ENCODE peak calls at places on chromosome 19, in four cellular contexts. O is CD4-positive, alpha-beta T cell; I is Calu3; M is activated B cell treated with CpG ODN at 0.5 μM for 24 hours. E is an unnamed sample.

GRCh38 chr19:36093146-36093662 is 17.7 kb upstream of the OVOL3 start:
- DNase-seq in M (no peak), O (no peak), I (no peak), E (no peak)

GRCh38 chr19:33580026-33580644 is 41.6 kb upstream of the CHST8 start:
- DNase-seq in M (no peak), I (peak), O (no peak), E (no peak)

GRCh38 chr19:12202250-12202649 is 39.4 kb downstream of the ZNF136 start:
- DNase-seq in I (no peak), M (peak), O (peak), E (peak)

GRCh38 chr19:38252385-38252784 is 3.8 kb downstream of the PPP1R14A start:
- DNase-seq in O (no peak), M (no peak), I (no peak), E (no peak)

GRCh38 chr19:32971715-32972540 is at the start of the genes CEP89 and FAAP24:
- DNase-seq in O (peak), I (peak), M (peak), E (peak)

GRCh38 chr19:2578391-2578826 is 102.5 kb downstream of the GADD45B start:
- DNase-seq in I (peak), O (no peak), M (no peak), E (no peak)

GRCh38 chr19:36108684-36109083 is 2.3 kb upstream of the OVOL3 start:
- DNase-seq in I (no peak), M (no peak), O (no peak), E (no peak)

GRCh38 chr19:533485-534058 is 2.0 kb downstream of the CDC34 start:
- DNase-seq in M (no peak), O (no peak), I (no peak), E (no peak)

GRCh38 chr19:34711890-34712289 is 22.2 kb upstream of the ZNF181 start:
- DNase-seq in M (no peak), O (no peak), I (no peak), E (no peak)

GRCh38 chr19:51971624-51972023 is 15.0 kb downstream of the ZNF350 start:
- DNase-seq in O (no peak), M (no peak), I (peak), E (no peak)

GRCh38 chr19:42657551-42657950 is 62.8 kb upstream of the CEACAM8 start:
- DNase-seq in O (no peak), I (peak), M (no peak), E (no peak)

GRCh38 chr19:3538965-3539742 is at the start of gene TEKTIP1:
- DNase-seq in M (no peak), O (no peak), I (no peak), E (no peak)

GRCh38 chr19:55544776-55545439 is 435 bp downstream of the SBK3 start:
- DNase-seq in M (no peak), O (no peak), I (peak), E (no peak)

GRCh38 chr19:35474104-35474503 is 16.2 kb downstream of the KRTDAP start:
- DNase-seq in I (no peak), M (no peak), O (no peak), E (no peak)

GRCh38 chr19:18611327-18612050 is 1.2 kb upstream of the TMEM59L start:
- DNase-seq in O (no peak), M (peak), I (no peak), E (no peak)

GRCh38 chr19:4870025-4870700 is 2.7 kb upstream of the PLIN3 start:
- DNase-seq in I (peak), O (no peak), M (no peak), E (no peak)

GRCh38 chr19:45764947-45765346 is 4.1 kb downstream of the SIX5 start:
- DNase-seq in M (no peak), I (no peak), O (no peak), E (no peak)

GRCh38 chr19:1019980-1020867 is 699 bp downstream of the TMEM259 start:
- DNase-seq in M (no peak), O (no peak), I (no peak), E (peak)

GRCh38 chr19:3250675-3251074 is 26.2 kb downstream of the CELF5 start:
- DNase-seq in O (no peak), I (peak), M (no peak), E (peak)

GRCh38 chr19:813359-814107 is 8.2 kb downstream of the PLPPR3 start:
- DNase-seq in I (no peak), O (no peak), M (no peak), E (no peak)

GRCh38 chr19:45150731-45151725 is 9.8 kb downstream of the NKPD1 start:
- DNase-seq in O (no peak), M (no peak), I (no peak), E (no peak)

GRCh38 chr19:39996218-39996810 is 546 bp upstream of the ZNF546 start:
- DNase-seq in M (no peak), I (peak), O (no peak), E (peak)

GRCh38 chr19:15259900-15260299 is 27.7 kb upstream of the EPHX3 start:
- DNase-seq in M (no peak), O (no peak), I (no peak), E (no peak)

GRCh38 chr19:41299755-41300089 is 10.2 kb upstream of the CCDC97 start:
- DNase-seq in I (no peak), M (no peak), O (peak), E (peak)

GRCh38 chr19:50906217-50906616 is 5.0 kb downstream of the KLK4 start:
- DNase-seq in I (peak), M (no peak), O (no peak), E (no peak)
- TF ChIP-seq CTCF in I (peak), M (no peak), O (peak), E (peak)

GRCh38 chr19:17555929-17556813 is 722 bp downstream of the COLGALT1 start:
- DNase-seq in O (no peak), M (no peak), I (peak), E (no peak)
- TF ChIP-seq CTCF in O (no peak), M (no peak), I (no peak), E (no peak)

DNA sequence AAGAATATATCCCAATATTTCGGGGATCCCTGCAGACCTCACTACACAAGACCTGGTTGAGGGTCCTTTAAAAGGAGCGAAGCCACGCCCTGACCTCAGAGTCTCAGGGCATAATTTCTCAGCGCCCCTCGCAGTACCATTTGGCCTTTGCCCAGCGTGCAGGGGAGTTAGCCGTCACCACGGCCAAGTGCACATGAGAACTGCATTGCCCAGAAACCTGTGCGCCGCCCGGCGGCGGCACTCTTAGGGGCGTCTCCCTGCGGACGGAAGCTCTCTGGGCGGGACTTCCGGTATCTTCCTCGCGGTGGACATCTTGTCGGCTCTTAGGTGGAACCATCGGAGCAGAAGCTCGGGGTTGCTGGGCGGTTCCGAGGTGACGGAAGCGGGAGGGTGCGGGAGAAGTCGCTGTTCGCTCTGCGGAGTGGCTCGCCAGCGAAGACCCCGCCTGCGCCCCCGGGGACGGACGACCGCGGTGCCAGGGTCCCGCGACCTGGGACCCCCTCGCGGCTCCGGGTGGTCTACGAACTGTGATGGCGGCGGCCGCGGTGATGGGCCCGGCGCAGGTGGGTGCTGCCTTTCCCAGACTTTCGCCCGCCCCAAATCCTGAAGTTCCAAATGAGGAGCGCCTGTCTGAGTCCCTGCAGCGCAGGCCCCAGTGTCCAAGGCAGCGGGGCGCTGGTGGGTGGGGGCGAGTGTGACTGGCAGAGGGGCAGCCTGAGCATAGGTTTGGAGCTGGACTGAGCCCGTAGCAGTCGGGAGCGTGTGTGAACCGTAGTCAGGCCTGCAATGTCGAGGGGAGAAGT is at the start of gene ZNF134:
- DNase-seq in M (peak), I (peak), O (peak), E (peak)
- TF ChIP-seq CTCF in M (no peak), I (no peak), O (peak), E (no peak)

DNA sequence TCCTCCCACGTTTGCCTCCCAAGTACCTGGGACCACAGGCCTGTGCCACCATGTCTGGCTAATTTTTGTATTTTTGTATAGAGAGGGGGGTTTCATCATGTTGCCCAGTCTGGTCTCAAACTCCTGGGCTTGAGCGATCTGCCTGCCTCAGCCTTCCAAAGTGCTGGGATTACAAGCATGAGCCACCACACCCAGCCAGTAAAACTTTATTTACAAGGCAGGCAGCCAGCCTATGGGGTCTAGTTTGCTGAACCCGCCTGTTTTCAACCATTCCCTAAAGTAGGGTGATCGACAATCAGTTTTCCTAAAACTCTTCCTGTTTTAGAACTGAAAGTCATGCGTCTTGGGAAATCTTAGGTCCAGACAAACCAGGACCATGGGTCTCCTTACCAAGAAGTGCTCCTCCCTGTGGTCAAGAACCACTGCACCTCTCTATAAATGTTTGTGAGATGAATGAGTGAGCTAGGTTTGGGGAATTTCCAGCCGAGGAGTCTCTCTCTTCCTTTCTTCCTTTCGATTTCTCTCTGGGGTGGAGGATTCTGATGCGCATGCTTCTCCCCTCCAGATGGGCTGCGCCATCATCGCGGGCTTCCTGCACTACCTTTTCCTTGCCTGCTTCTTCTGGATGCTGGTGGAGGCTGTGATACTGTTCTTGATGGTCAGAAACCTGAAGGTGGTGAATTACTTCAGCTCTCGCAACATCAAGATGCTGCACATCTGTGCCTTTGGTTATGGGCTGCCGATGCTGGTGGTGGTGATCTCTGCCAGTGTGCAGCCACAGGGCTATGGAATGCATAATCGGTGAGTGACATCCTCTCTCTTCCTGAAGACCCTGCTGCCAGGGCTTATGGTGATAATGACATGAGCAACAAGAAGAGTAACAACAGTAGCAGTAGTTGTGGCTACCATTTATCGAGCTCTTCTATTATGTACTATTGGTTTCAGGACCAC is 38.7 kb downstream of the ADGRE1 start:
- DNase-seq in M (no peak), O (no peak), I (no peak), E (no peak)
- TF ChIP-seq CTCF in M (no peak), O (no peak), I (no peak), E (no peak)

DNA sequence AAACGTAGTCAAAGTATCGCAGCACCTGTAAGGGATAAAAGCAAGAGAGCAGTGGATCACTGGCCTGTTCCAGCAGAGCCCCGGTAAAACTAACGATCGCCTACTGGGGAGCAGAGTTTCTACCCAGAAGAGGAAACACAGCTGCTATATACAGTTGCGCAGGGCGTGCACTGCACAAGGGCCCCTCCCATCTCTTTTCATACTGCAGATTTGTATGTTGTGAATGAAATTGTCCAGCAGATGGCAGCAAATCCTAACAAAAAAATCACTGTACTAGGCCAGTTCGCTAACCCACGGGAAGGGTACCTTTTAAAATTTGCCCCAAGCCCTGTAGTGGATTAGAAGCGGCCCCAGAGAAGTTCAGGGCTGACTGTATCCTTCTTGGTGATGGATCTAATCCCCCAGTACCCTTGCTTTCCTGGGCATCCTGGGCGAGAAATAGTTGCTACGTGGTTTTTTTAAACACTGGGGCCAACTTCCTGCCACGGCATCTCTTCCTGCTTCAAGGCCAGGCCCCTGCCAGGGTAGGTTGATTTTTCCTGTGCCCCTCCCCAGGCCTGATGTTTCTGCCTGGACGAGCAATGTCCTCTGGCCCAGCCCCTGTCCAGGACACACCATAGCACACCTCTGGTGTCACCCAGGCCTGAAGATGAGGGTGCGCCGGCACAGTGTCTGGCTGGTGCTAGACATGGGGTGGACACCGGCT is 127.0 kb downstream of the IER2 start:
- DNase-seq in M (peak), I (peak), O (peak), E (peak)
- TF ChIP-seq CTCF in M (peak), I (peak), O (peak), E (peak)

DNA sequence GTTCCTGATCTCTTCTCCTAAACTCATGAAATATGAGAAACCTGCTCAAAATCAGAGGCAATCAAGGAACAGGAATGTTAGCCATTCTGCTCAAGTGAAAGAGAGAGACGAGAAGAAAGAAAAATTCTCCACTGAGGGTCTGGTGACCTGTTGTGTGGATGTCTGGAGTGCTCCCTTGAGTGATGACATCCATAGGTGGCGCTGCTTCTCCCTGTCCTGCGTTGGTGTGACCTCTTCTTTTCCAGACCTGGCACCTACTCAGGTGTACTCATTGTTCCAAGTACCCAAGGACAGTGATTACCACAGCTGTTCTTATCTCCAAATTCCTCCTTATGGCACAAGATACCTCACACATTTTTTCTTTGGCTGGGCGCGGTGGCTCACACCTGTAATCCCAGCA is 4.0 kb downstream of the ZNF223 start:
- DNase-seq in O (no peak), I (no peak), M (no peak), E (no peak)
- TF ChIP-seq CTCF in O (no peak), I (no peak), M (no peak), E (no peak)

DNA sequence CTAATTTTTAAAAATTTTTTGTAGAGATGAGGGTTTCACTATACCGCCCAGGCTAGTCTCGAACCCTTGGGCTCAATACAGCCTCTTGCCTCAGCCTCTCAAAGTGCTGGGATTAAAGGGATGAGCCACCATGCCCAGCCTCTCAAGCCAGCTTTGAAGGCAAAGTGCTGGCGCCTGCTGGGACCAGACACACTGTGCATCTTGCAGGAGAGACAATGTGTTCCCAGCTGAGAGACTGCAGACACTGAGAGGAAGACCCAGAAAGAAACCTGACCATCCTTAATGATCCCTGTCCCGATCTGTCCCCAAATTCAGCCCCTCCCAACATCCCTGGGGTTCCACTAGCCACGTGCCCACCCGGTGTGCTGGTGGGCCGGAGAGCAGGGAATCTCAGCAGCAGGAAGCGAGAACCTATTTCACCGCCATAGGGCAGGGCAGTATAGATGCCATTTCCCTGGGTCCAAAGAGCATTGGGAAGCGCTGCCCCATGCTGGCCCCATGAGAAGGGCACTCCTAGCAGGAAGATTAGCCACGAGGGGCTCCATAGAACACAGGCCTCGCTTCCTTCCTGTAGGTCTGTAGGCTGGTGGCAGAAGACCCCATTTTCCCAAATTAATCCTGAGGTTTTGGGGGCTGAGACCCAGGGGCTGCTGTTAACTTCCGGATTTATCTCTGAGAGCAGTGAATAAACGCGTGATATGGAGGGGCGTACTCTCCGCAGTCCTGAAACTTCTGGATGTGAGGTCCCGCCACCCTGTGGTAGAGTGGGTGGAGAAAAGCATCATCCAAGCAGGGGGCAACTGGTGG is 968 bp downstream of the RAVER1 start:
- DNase-seq in M (no peak), I (no peak), O (no peak), E (no peak)
- TF ChIP-seq CTCF in M (no peak), I (no peak), O (no peak), E (no peak)

GRCh38 chr19:7533925-7534480 is 1.5 kb upstream of the PNPLA6 start:
- DNase-seq in O (peak), M (peak), I (peak), E (peak)

GRCh38 chr19:7535035-7535992 is at the start of gene PNPLA6:
- DNase-seq in I (peak), O (peak), M (peak), E (peak)

GRCh38 chr19:7534531-7534980 is 961 bp upstream of the PNPLA6 start:
- DNase-seq in M (no peak), I (peak), O (no peak), E (no peak)

GRCh38 chr19:7533281-7533819 is 2.2 kb upstream of the PNPLA6 start:
- DNase-seq in O (no peak), M (no peak), I (no peak), E (no peak)

DNA sequence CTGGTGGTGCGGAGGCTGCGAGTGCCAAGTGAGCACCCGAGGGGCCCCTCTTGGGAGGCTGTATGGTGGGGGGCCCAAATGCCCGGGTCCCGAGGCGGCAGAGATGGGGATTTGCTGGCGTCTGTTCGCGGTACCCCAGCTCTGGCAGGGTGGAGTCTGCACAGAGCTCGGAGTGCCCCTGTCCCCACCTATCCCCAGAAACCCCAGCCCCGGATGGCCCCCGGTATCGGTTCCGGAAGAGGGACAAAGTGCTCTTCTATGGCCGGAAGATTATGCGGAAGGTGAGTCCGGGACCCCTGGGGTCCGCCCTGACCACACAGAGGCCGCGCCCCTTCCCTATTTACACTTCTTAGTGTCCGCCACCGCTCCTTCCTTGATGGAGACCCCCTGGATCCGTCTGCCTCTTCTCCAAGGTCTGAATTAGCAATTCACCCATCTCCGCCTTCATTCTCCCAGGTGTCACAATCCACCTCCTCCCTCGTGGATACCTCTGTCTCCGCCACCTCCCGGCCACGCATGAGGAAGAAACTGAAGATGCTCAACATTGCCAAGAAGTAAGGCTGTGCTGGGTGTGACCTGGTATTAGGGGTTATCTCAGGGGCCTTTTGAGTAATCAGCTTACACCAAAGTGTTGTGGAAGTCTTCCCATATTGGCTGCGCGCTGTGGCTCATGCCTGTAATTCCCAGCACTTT is 622 bp downstream of the PNPLA6 start:
- DNase-seq in O (no peak), I (no peak), M (no peak), E (no peak)
- TF ChIP-seq CTCF in O (no peak), I (no peak), M (no peak), E (no peak)

GRCh38 chr19:29247051-29247450 is 34.1 kb upstream of the UQCRFS1 start:
- DNase-seq in I (no peak), O (no peak), M (no peak), E (no peak)
- TF ChIP-seq CTCF in I (no peak), O (no peak), M (no peak), E (no peak)

E was measured in natural killer cell.